ENCODE peak calls at places on chromosomes 12 and 14, in five cellular contexts. X, P, A, Y and Z are unnamed samples.

GRCh38 chr12:10363922-10364838 is 25.7 kb downstream of the KLRK1 start:
- DNase-seq in X (no peak), P (no peak), A (no peak), Y (peak; percentile 55), Z (peak; percentile 62)

GRCh38 chr12:113244015-113244983 is 23.0 kb downstream of the TPCN1 start:
- DNase-seq in X (no peak), P (no peak), A (no peak), Y (no peak), Z (peak; percentile 54)

GRCh38 chr12:119578112-119578511 is 15.5 kb upstream of the TMEM233 start:
- DNase-seq in X (no peak), P (no peak), A (no peak), Y (no peak), Z (no peak)

GRCh38 chr14:105165761-105166485 is 2.7 kb downstream of the JAG2 start:
- DNase-seq in X (no peak), P (no peak), A (no peak), Y (no peak), Z (no peak)

GRCh38 chr12:52942056-52942913 is 6.6 kb upstream of the KRT18 start:
- DNase-seq in X (no peak), P (no peak), A (no peak), Y (no peak), Z (no peak)

GRCh38 chr12:108856428-108857157 is 790 bp downstream of the SSH1 start:
- DNase-seq in X (peak; percentile 47), P (peak; percentile 57), A (no peak), Y (peak; percentile 87), Z (peak; percentile 84)

GRCh38 chr12:79296871-79297270 is 393.9 kb downstream of the PAWR start:
- DNase-seq in X (no peak), P (no peak), A (no peak), Y (no peak), Z (peak; percentile 22)

GRCh38 chr14:90382491-90383125 is 14.2 kb upstream of the CALM1 start:
- DNase-seq in X (peak; percentile 54), P (peak; percentile 28), A (peak; percentile 63), Y (peak; percentile 85), Z (peak; percentile 65)

GRCh38 chr12:55972045-55972843 is 1.6 kb upstream of the RAB5B start:
- DNase-seq in X (no peak), P (no peak), A (no peak), Y (peak; percentile 75), Z (peak; percentile 67)

GRCh38 chr14:99331796-99332195 is 59.8 kb upstream of the BCL11B start:
- DNase-seq in X (no peak), P (no peak), A (no peak), Y (no peak), Z (no peak)

GRCh38 chr12:7373226-7373625 is 69.4 kb downstream of the ACSM4 start:
- DNase-seq in X (no peak), P (no peak), A (no peak), Y (no peak), Z (no peak)

GRCh38 chr12:113955109-113955970 is 10.8 kb downstream of the RBM19 start:
- DNase-seq in X (no peak), P (no peak), A (peak; percentile 59), Y (peak; percentile 30), Z (peak; percentile 45)

GRCh38 chr12:90099288-90099687 is 390.6 kb upstream of the ATP2B1 start:
- DNase-seq in X (no peak), P (no peak), A (no peak), Y (peak; percentile 55), Z (peak; percentile 58)

GRCh38 chr12:76002598-76003262 is 28.8 kb downstream of the PHLDA1 start:
- DNase-seq in X (no peak), P (no peak), A (no peak), Y (no peak), Z (no peak)

GRCh38 chr12:82326905-82327503 is 31.2 kb downstream of the CCDC59 start:
- DNase-seq in X (no peak), P (no peak), A (peak; percentile 9), Y (peak; percentile 20), Z (peak; percentile 31)

GRCh38 chr12:108348842-108349241 is 9.7 kb upstream of the CMKLR1 start:
- DNase-seq in X (no peak), P (no peak), A (no peak), Y (no peak), Z (no peak)

GRCh38 chr12:120998435-120998834 is 17.9 kb downstream of the C12orf43 start:
- DNase-seq in X (no peak), P (no peak), A (no peak), Y (peak; percentile 19), Z (no peak)

GRCh38 chr12:5200276-5201087 is 156.8 kb downstream of the KCNA5 start:
- DNase-seq in X (no peak), P (no peak), A (peak; percentile 67), Y (peak; percentile 28), Z (no peak)

GRCh38 chr14:91649930-91650329 is 82.0 kb downstream of the CATSPERB start:
- DNase-seq in X (no peak), P (no peak), A (peak; percentile 42), Y (peak; percentile 25), Z (peak; percentile 28)

GRCh38 chr12:24307153-24307552 is 357.7 kb upstream of the SOX5 start:
- DNase-seq in X (no peak), P (no peak), A (no peak), Y (no peak), Z (no peak)

GRCh38 chr12:126811401-126811800 is 1455.6 kb upstream of the TMEM132C start:
- DNase-seq in X (no peak), P (no peak), A (no peak), Y (no peak), Z (no peak)

GRCh38 chr14:73717247-73717646 is 3.1 kb upstream of the PNMA1 start:
- DNase-seq in X (no peak), P (no peak), A (no peak), Y (peak; percentile 65), Z (no peak)